ENCODE peak calls at places on chromosome X, in ten cellular contexts. D is A549, X is neural progenitor cell, J is mesenchymal stem cell, N is fibroblast of lung, O is thyroid gland, A is H9, U is body of pancreas, K is right atrium auricular region, S is HepG2. F is an unnamed sample. For H3K4me1, the result is how much of the 10 kb centered on the place peaks cover.

GRCh38 chrX:41960142-41960541 is 36.8 kb upstream of the CASK start:
- DNase-seq in A (no peak), K (no peak), X (no peak), S (no peak), J (no peak), O (no peak), U (no peak), N (no peak), D (no peak), F (no peak)

GRCh38 chrX:102155806-102156179 is at the start of gene BEX5:
- DNase-seq in K (no peak), X (peak), J (no peak), S (no peak), U (peak), A (peak), O (peak), N (no peak), D (no peak), F (peak)

GRCh38 chrX:23631136-23631535 is 36.2 kb upstream of the PRDX4 start:
- DNase-seq in O (no peak), X (no peak), A (no peak), J (no peak), K (no peak), N (peak), D (no peak), U (no peak), S (no peak), F (no peak)

GRCh38 chrX:129755779-129756650 is 17.2 kb downstream of the XPNPEP2 start:
- DNase-seq in X (peak), D (no peak), K (no peak), J (no peak), S (no peak), U (no peak), O (no peak), A (peak), N (no peak), F (no peak)

GRCh38 chrX:74395556-74395955 is 25.7 kb upstream of the SLC16A2 start:
- DNase-seq in X (no peak), S (no peak), J (no peak), U (no peak), O (no peak), K (no peak), D (no peak), A (no peak), N (no peak), F (no peak)

GRCh38 chrX:38426785-38427184 is 74.4 kb downstream of the OTC start:
- DNase-seq in J (no peak), O (no peak), U (peak), D (no peak), K (no peak), A (no peak), X (no peak), N (peak), S (no peak), F (no peak)

GRCh38 chrX:150929058-150929457 is 30.6 kb upstream of the CD99L2 start:
- DNase-seq in O (no peak), A (no peak), J (no peak), K (no peak), S (no peak), D (no peak), N (no peak), X (no peak), U (no peak), F (no peak)

GRCh38 chrX:70026112-70026850 is 23.5 kb downstream of the AWAT2 start:
- DNase-seq in A (no peak), X (no peak), O (no peak), S (no peak), U (no peak), J (peak), D (no peak), N (no peak), K (no peak), F (no peak)

GRCh38 chrX:150587585-150588503 is 19.4 kb downstream of the MTM1 start:
- DNase-seq in N (peak), X (no peak), O (peak), K (no peak), S (no peak), D (peak), A (no peak), J (no peak), U (no peak), F (peak)

GRCh38 chrX:87873347-87873941 is 355.8 kb downstream of the KLHL4 start:
- DNase-seq in A (no peak), K (no peak), D (no peak), N (no peak), O (no peak), X (no peak), J (no peak), U (no peak), S (peak), F (no peak)

GRCh38 chrX:24242649-24243556 is 71.0 kb downstream of the SUPT20HL2 start:
- DNase-seq in K (peak), N (peak), A (no peak), U (peak), O (peak), X (no peak), D (no peak), J (peak), S (peak), F (no peak)

GRCh38 chrX:155993421-155993820 is 4.1 kb upstream of the IL9R start:
- DNase-seq in X (no peak), K (no peak), J (no peak), O (no peak), U (no peak), A (no peak), D (no peak), S (peak), N (no peak), F (no peak)

GRCh38 chrX:104618106-104618895 is 52.3 kb downstream of the IL1RAPL2 start:
- DNase-seq in J (no peak), K (no peak), U (no peak), N (no peak), X (no peak), A (no peak), S (no peak), D (no peak), O (no peak), F (no peak)

GRCh38 chrX:110759785-110760184 is 35.8 kb downstream of the CHRDL1 start:
- DNase-seq in S (no peak), X (no peak), O (no peak), K (no peak), D (no peak), U (no peak), N (peak), J (no peak), A (no peak), F (no peak)

GRCh38 chrX:115260330-115260729 is 26.4 kb upstream of the LRCH2 start:
- DNase-seq in S (no peak), N (peak), O (no peak), X (no peak), K (no peak), A (no peak), D (no peak), J (peak), U (no peak), F (no peak)

GRCh38 chrX:30373951-30374350 is 64.8 kb upstream of the NR0B1 start:
- DNase-seq in J (no peak), N (no peak), D (no peak), O (no peak), A (no peak), S (no peak), K (no peak), X (no peak), U (no peak), F (no peak)

GRCh38 chrX:139196890-139197289 is 333.6 kb upstream of the F9 start:
- DNase-seq in O (no peak), N (no peak), X (no peak), J (no peak), D (no peak), U (no peak), S (no peak), K (no peak), A (no peak), F (no peak)

GRCh38 chrX:9534686-9535085 is 69.8 kb downstream of the TBL1X start:
- DNase-seq in S (peak), O (no peak), X (peak), J (peak), A (no peak), U (no peak), K (no peak), N (peak), D (no peak), F (no peak)

GRCh38 chrX:141673946-141674345 is 24.6 kb downstream of the SPANXD start:
- DNase-seq in A (no peak), S (no peak), K (no peak), J (no peak), D (no peak), U (no peak), O (no peak), X (no peak), N (no peak), F (no peak)

GRCh38 chrX:11265352-11265751 is 27.9 kb upstream of the AMELX start:
- DNase-seq in D (no peak), K (no peak), O (no peak), U (no peak), X (no peak), N (no peak), A (no peak), J (no peak), S (no peak), F (no peak)
- H3K4me1 ChIP-seq in D (under half), K (under half), O (under half), U (under half), X (under half), N (under half), A (under half), J (under half), S (under half), F (under half)

GRCh38 chrX:2705036-2705435 is 13.9 kb downstream of the CD99 start:
- DNase-seq in N (peak), U (peak), X (no peak), J (peak), S (no peak), D (no peak), K (no peak), A (no peak), O (no peak), F (no peak)

GRCh38 chrX:2707334-2707760 is 16.3 kb downstream of the CD99 start:
- DNase-seq in S (peak), K (peak), A (peak), D (peak), J (peak), U (peak), X (peak), N (peak), O (peak), F (peak)

GRCh38 chrX:2708016-2708415 is 16.9 kb downstream of the CD99 start:
- DNase-seq in N (no peak), O (no peak), K (no peak), S (no peak), A (no peak), X (no peak), U (no peak), J (peak), D (no peak), F (no peak)

GRCh38 chrX:2703991-2704369 is 12.9 kb downstream of the CD99 start:
- DNase-seq in J (no peak), X (no peak), K (no peak), S (no peak), A (no peak), U (no peak), O (no peak), N (peak), D (no peak), F (no peak)

DNA sequence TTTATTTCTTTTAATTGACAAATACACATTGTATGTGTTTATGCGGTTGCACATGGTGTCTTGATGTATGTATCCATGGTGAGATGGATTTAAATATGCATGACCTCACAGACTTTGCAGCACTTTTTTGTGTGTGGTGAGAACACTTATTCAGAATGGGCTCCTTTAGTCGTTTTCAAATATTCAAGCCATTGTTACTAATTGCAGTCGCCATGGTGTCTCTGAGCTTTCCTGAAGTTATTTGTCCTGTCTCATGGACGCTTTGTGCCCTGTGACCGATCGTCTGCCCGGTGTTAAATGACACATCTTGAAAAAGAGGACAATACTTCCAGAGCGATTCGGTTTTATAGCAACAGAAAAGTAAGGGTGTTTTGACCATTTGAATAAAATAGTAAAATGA is 14.4 kb downstream of the CD99 start:
- DNase-seq in U (no peak), O (no peak), J (no peak), X (no peak), A (no peak), S (no peak), D (no peak), K (no peak), N (no peak), F (no peak)
- H3K4me1 ChIP-seq in U (half or more), O (under half), J (under half), X (under half), A (under half), S (under half), D (half or more), K (under half), N (under half), F (under half)

GRCh38 chrX:148572332-148572731 is 71.9 kb downstream of the AFF2 start:
- DNase-seq in U (no peak), J (no peak), D (no peak), K (no peak), O (no peak), A (no peak), N (no peak), S (no peak), X (no peak), F (no peak)

GRCh38 chrX:148568763-148569162 is 68.3 kb downstream of the AFF2 start:
- DNase-seq in X (no peak), U (no peak), K (no peak), D (no peak), O (no peak), N (no peak), A (no peak), S (no peak), J (no peak), F (no peak)

GRCh38 chrX:148577711-148578110 is 77.3 kb downstream of the AFF2 start:
- DNase-seq in N (peak), X (no peak), A (no peak), D (no peak), O (no peak), K (no peak), S (no peak), U (no peak), J (no peak), F (no peak)

GRCh38 chrX:148574247-148574973 is 74.0 kb downstream of the AFF2 start:
- DNase-seq in S (no peak), A (no peak), J (no peak), K (no peak), X (no peak), D (no peak), O (no peak), N (peak), U (no peak), F (no peak)

DNA sequence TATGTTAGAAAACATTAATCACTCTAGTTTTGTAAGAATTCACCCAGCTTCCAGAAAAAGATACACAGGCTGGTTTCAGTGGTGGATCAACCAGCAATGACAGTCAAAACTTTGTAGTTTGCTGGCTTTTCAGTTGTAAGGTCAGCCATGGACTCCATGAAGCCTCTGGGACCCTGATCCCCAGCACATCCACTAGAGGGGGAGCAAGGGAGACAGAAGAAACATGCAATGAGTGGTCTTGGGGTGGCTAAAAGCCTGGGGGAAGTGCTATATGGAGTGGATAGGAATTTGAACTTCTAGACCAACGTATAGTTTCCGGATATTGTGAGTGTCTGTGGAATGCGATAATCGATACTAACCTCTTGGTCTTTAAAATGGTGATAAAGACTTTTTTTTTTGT is 72.7 kb downstream of the AFF2 start:
- DNase-seq in X (peak), J (no peak), U (no peak), K (no peak), S (no peak), O (no peak), A (peak), D (no peak), N (no peak), F (no peak)
- H3K4me1 ChIP-seq in X (under half), J (under half), U (under half), K (under half), S (under half), O (under half), A (under half), D (under half), N (under half), F (under half)

DNA sequence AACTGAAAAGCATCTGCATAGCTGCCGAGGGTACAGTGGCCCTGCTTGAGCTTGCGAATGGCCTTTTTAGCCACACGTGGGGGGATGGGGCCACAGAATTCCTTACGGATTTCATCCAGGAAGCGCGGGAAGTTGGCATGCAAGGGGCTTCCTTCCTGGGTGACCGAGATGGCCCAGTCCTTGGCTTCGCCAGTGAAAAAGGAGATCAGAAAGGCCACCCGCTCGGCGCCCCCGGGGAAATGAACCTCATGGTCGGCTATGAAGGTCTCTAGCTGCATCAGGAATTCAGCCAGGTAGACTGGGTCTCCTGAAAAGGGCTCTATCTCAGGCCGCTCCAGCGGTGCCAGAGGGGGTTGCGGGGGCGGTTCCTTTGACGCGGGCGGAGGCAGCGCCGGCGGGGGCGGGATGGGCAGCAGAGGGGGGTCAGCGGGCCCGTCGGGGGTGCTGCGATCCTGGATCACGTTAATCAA is 918 bp downstream of the RTL5 start:
- DNase-seq in J (no peak), K (no peak), U (no peak), O (peak), S (no peak), N (no peak), D (no peak), X (peak), A (peak), F (no peak)
- H3K4me1 ChIP-seq in J (under half), K (under half), U (under half), O (under half), S (under half), N (under half), D (under half), X (under half), A (under half), F (under half)

GRCh38 chrX:154486396-154487207 is at the start of gene UBL4A:
- DNase-seq in O (peak), N (peak), S (no peak), J (peak), A (peak), X (peak), U (peak), D (peak), K (no peak), F (peak)
- H3K4me1 ChIP-seq in O (under half), N (under half), S (under half), J (under half), A (under half), X (under half), U (under half), D (under half), K (under half), F (under half)

DNA sequence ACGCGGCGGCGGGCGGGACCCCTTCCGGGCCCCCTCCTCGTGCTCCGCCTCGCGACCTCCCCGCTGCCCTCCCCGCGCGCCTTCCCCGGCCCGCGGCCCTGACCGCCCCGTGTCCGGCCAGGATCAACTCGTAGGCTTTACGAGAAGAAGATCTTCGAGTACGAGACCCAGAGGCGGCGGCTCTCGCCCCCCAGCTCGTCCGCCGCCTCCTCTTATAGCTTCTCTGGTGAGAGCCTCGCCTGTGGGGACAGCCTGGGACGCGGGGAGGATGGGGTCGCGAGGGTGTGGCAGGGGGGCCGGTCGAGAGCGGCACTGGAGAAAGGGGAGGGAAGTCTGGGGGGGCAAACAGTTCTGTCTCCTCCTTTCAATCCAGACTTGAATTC is 465 bp downstream of the EMD start:
- DNase-seq in N (no peak), X (no peak), J (no peak), A (no peak), K (no peak), S (no peak), D (no peak), U (no peak), O (no peak), F (no peak)
- H3K4me1 ChIP-seq in N (under half), X (under half), J (under half), A (under half), K (under half), S (under half), D (under half), U (under half), O (under half), F (under half)

DNA sequence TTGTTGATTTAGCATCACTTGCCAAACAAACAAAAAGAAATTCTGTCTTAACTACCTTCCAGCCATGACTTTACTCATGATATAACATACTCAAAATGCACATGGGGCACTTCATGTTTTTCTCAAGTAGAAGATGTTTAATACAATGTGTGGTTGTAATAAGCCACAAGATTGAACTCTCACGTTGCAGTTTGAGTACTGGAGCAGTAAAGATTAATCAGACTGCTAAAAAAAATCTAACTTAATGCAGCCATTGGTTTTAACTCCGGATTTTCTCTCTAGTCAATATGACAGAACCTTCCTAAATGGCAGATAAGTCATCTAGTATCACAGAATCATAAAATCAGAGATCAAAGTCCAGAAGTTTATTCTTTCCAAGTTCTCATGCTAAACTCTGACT is 117.9 kb downstream of the SH3KBP1 start:
- DNase-seq in X (no peak), O (no peak), K (no peak), N (no peak), S (no peak), A (no peak), J (no peak), D (no peak), U (no peak), F (no peak)
- H3K4me1 ChIP-seq in X (under half), O (under half), K (under half), N (under half), S (under half), A (under half), J (under half), D (under half), U (under half), F (under half)

GRCh38 chrX:40202456-40202855 is 104.7 kb upstream of the BCOR start:
- DNase-seq in K (no peak), X (no peak), S (no peak), D (no peak), U (no peak), J (no peak), O (no peak), A (no peak), N (no peak), F (no peak)
- H3K4me1 ChIP-seq in K (under half), X (under half), S (under half), D (under half), U (under half), J (under half), O (under half), A (under half), N (under half), F (under half)

DNA sequence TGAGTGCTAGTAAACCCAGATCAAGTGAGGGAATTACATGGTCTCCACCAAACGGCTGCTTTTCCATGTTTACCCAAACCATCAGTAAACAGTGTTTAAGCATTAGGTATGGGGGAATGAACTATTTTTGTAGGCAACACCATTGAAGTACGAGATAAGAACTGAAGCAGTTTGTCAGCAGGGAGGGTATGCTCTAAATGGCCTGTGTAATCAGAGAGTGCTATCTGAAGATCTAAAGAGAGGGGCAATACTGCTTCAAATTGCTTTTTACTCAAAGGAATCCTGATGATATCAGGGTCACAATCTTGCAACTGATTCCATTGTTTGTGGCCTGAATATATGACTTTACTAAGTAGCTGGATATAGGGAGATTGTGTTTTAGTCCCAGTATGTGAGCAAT is 10.4 kb upstream of the SPIN4 start:
- DNase-seq in K (no peak), N (no peak), D (no peak), X (no peak), U (no peak), S (no peak), O (no peak), J (no peak), A (no peak), F (no peak)
- H3K4me1 ChIP-seq in K (under half), N (under half), D (under half), X (under half), U (under half), S (under half), O (under half), J (under half), A (under half), F (under half)

F was measured in BE2C.